ENCODE peak calls at places on chromosomes 12 and 14, in nine cellular contexts. E is glutamatergic neuron; U is mucosa of descending colon; L is sciatic nerve; Y is hypothalamus; A is HTR-8/SVneo; O is AG04449; G is stimulated activated CD4-positive, alpha-beta T cell treated with anti-CD3 and anti-CD28 coated beads, TNF-alpha, amount 100 ng/mL, for 1 hour; N is kidney. B is an unnamed sample.

GRCh38 chr14:30888480-30889243 is 14.3 kb downstream of the COCH start:
- DNase-seq in E (no peak), U (no peak), L (no peak), Y (no peak), A (no peak), O (no peak), G (no peak), N (no peak), B (no peak)

GRCh38 chr14:80426686-80427085 is 215.4 kb upstream of the DIO2 start:
- DNase-seq in E (no peak), U (no peak), L (no peak), Y (no peak), A (no peak), O (no peak), G (no peak), N (no peak), B (no peak)

GRCh38 chr12:56839489-56840442 is 76.6 kb downstream of the HSD17B6 start:
- DNase-seq in E (peak), U (peak), L (peak), Y (peak), A (peak), O (no peak), G (no peak), N (no peak), B (peak)

GRCh38 chr12:88854260-88854659 is 274.0 kb upstream of the KITLG start:
- DNase-seq in E (no peak), U (no peak), L (no peak), Y (no peak), A (peak), O (peak), G (no peak), N (no peak), B (no peak)

GRCh38 chr12:75842119-75842518 is 189.5 kb downstream of the PHLDA1 start:
- DNase-seq in E (no peak), U (no peak), L (no peak), Y (no peak), A (no peak), O (no peak), G (no peak), N (no peak), B (no peak)

GRCh38 chr12:131852551-131853299 is 24.5 kb downstream of the MMP17 start:
- DNase-seq in E (no peak), U (no peak), L (no peak), Y (no peak), A (no peak), O (no peak), G (no peak), N (peak), B (no peak)

GRCh38 chr12:29901585-29901984 is 117.8 kb upstream of the TMTC1 start:
- DNase-seq in E (no peak), U (no peak), L (no peak), Y (no peak), A (no peak), O (no peak), G (no peak), N (no peak), B (no peak)

GRCh38 chr14:102558566-102558965 is 33.9 kb upstream of the RCOR1 start:
- DNase-seq in E (no peak), U (no peak), L (no peak), Y (no peak), A (no peak), O (no peak), G (no peak), N (no peak), B (no peak)

GRCh38 chr12:45944771-45945170 is 45.6 kb downstream of the SCAF11 start:
- DNase-seq in E (no peak), U (no peak), L (no peak), Y (no peak), A (no peak), O (no peak), G (no peak), N (no peak), B (no peak)

GRCh38 chr14:26163761-26164160 is 434.1 kb downstream of the NOVA1 start:
- DNase-seq in E (no peak), U (no peak), L (no peak), Y (no peak), A (no peak), O (no peak), G (no peak), N (no peak), B (no peak)

GRCh38 chr14:75979641-75980422 is 2.0 kb downstream of the TGFB3 start:
- DNase-seq in E (no peak), U (no peak), L (peak), Y (no peak), A (no peak), O (no peak), G (no peak), N (peak), B (no peak)

GRCh38 chr12:126198516-126198915 is 1133.3 kb downstream of the AACS start:
- DNase-seq in E (no peak), U (no peak), L (no peak), Y (no peak), A (no peak), O (no peak), G (no peak), N (no peak), B (no peak)

GRCh38 chr12:46406352-46407027 is 33.9 kb upstream of the SLC38A2 start:
- DNase-seq in E (no peak), U (no peak), L (no peak), Y (no peak), A (no peak), O (no peak), G (no peak), N (no peak), B (no peak)

GRCh38 chr12:66662729-66663128 is 16.1 kb downstream of the GRIP1 start:
- DNase-seq in E (no peak), U (no peak), L (no peak), Y (no peak), A (peak), O (no peak), G (no peak), N (no peak), B (no peak)

GRCh38 chr14:75700295-75700694 is 39.2 kb downstream of the TTLL5 start:
- DNase-seq in E (no peak), U (no peak), L (no peak), Y (no peak), A (no peak), O (no peak), G (no peak), N (no peak), B (no peak)

GRCh38 chr14:96051642-96052540 is 12.7 kb downstream of the C14orf132 start:
- DNase-seq in E (no peak), U (no peak), L (no peak), Y (no peak), A (no peak), O (no peak), G (no peak), N (no peak), B (peak)

GRCh38 chr14:73958591-73958990 is 8.5 kb downstream of the COQ6 start:
- DNase-seq in E (no peak), U (no peak), L (no peak), Y (no peak), A (no peak), O (no peak), G (no peak), N (no peak), B (no peak)

GRCh38 chr12:51827925-51828818 is 20.3 kb downstream of the FIGNL2 start:
- DNase-seq in E (no peak), U (peak), L (no peak), Y (no peak), A (no peak), O (no peak), G (no peak), N (no peak), B (peak)

GRCh38 chr14:53779301-53779700 is 177.3 kb downstream of the BMP4 start:
- DNase-seq in E (no peak), U (no peak), L (no peak), Y (no peak), A (no peak), O (no peak), G (no peak), N (no peak), B (no peak)

GRCh38 chr12:64600164-64600561 is 10.1 kb upstream of the RASSF3 start:
- DNase-seq in E (no peak), U (no peak), L (no peak), Y (no peak), A (no peak), O (no peak), G (no peak), N (no peak), B (no peak)

GRCh38 chr14:65164068-65164824 is 61.9 kb upstream of the MAX start:
- DNase-seq in E (no peak), U (no peak), L (no peak), Y (no peak), A (peak), O (no peak), G (no peak), N (no peak), B (no peak)

GRCh38 chr12:81670759-81671158 is 88.4 kb downstream of the PPFIA2 start:
- DNase-seq in E (no peak), U (no peak), L (no peak), Y (no peak), A (no peak), O (no peak), G (no peak), N (no peak), B (no peak)

GRCh38 chr12:98856897-98857540 is 211.9 kb downstream of the APAF1 start:
- DNase-seq in E (no peak), U (no peak), L (no peak), Y (no peak), A (no peak), O (no peak), G (no peak), N (no peak), B (no peak)

GRCh38 chr14:71449316-71450055 is 482.7 kb upstream of the RGS6 start:
- DNase-seq in E (no peak), U (no peak), L (no peak), Y (no peak), A (no peak), O (no peak), G (no peak), N (no peak), B (no peak)

GRCh38 chr14:25516838-25517237 is 466.9 kb upstream of the STXBP6 start:
- DNase-seq in E (no peak), U (no peak), L (no peak), Y (no peak), A (no peak), O (no peak), G (no peak), N (no peak), B (no peak)

GRCh38 chr14:58430156-58430555 is 2.6 kb downstream of the KIAA0586 start:
- DNase-seq in E (no peak), U (no peak), L (no peak), Y (no peak), A (no peak), O (peak), G (no peak), N (no peak), B (no peak)

GRCh38 chr12:15435597-15435996 is 113.3 kb downstream of the PTPRO start:
- DNase-seq in E (no peak), U (no peak), L (no peak), Y (no peak), A (no peak), O (no peak), G (no peak), N (no peak), B (no peak)

GRCh38 chr14:93305708-93306418 is 27.0 kb downstream of the BTBD7 start:
- DNase-seq in E (no peak), U (no peak), L (no peak), Y (no peak), A (no peak), O (no peak), G (no peak), N (no peak), B (no peak)

GRCh38 chr12:2311001-2311778 is 258.4 kb downstream of the CACNA1C start:
- DNase-seq in E (no peak), U (no peak), L (no peak), Y (no peak), A (no peak), O (peak), G (no peak), N (no peak), B (no peak)

GRCh38 chr14:88791629-88792571 is 853 bp downstream of the EML5 start:
- DNase-seq in E (peak), U (no peak), L (peak), Y (peak), A (no peak), O (no peak), G (peak), N (peak), B (peak)